ENCODE peak calls at places on chromosomes 12 and 14, in six cellular contexts. K, V, R, P, J and O are unnamed samples.

GRCh38 chr14:75123991-75124390 is 2.9 kb downstream of the NEK9 start:
- DNase-seq in V (no peak), R (peak), K (no peak), J (peak), P (no peak), O (no peak)

GRCh38 chr12:110676171-110676570 is 12.7 kb downstream of the HVCN1 start:
- DNase-seq in J (no peak), R (no peak), P (no peak), V (no peak), K (no peak), O (no peak)

GRCh38 chr12:24573621-24574020 is 375.3 kb downstream of the BCAT1 start:
- DNase-seq in J (no peak), V (no peak), R (no peak), K (no peak), P (no peak), O (no peak)

GRCh38 chr12:109581856-109582255 is 8.3 kb downstream of the MVK start:
- DNase-seq in V (no peak), J (no peak), P (no peak), R (no peak), K (no peak), O (no peak)

GRCh38 chr12:55637467-55637866 is 775 bp downstream of the OR10P1 start:
- DNase-seq in P (no peak), J (no peak), K (no peak), R (no peak), V (no peak), O (no peak)

GRCh38 chr14:63547798-63548335 is 4.7 kb upstream of the PPP2R5E start:
- DNase-seq in V (no peak), R (no peak), P (no peak), J (no peak), K (no peak), O (no peak)

GRCh38 chr12:57837779-57838562 is 8.6 kb downstream of the CTDSP2 start:
- DNase-seq in P (peak), R (no peak), J (peak), V (no peak), K (peak), O (no peak)

GRCh38 chr14:97978336-97978735 is 1181.2 kb downstream of the VRK1 start:
- DNase-seq in K (peak), J (peak), R (peak), P (no peak), V (peak), O (peak)

GRCh38 chr12:107302649-107303386 is 209.5 kb upstream of the CRY1 start:
- DNase-seq in P (no peak), V (no peak), J (peak), K (no peak), R (no peak), O (no peak)

GRCh38 chr12:85630851-85631250 is 205.4 kb downstream of the RASSF9 start:
- DNase-seq in R (no peak), K (no peak), J (no peak), V (no peak), P (no peak), O (no peak)